ENCODE peak calls at places on chromosomes 11 and 22, in eight cellular contexts. One of them, this sample, is unnamed.

GRCh38 chr11:128310005-128310404 is 277.4 kb downstream of the ETS1 start:
- ATAC-seq in right cardiac atrium: no peak
- ATAC-seq in sciatic nerve: no peak
- ATAC-seq in activated naive CD4-positive, alpha-beta T cell treated with anti-CD3 and anti-CD28 coated beads, Interleukin-2, amount 50 U/mL, for 72 hours: no peak
- ATAC-seq in IMR-90: no peak
- ATAC-seq in activated naive CD8-positive, alpha-beta T cell treated with anti-CD3 and anti-CD28 coated beads, Interleukin-2, amount 50 U/mL, for 24 hours: no peak
- ATAC-seq in right lobe of liver: no peak
- ATAC-seq in gastrocnemius medialis: no peak
- ATAC-seq in this sample: no peak

GRCh38 chr22:38965614-38966378 is 8.4 kb downstream of the APOBEC3A start:
- ATAC-seq in right cardiac atrium: no peak
- ATAC-seq in sciatic nerve: no peak
- ATAC-seq in activated naive CD4-positive, alpha-beta T cell treated with anti-CD3 and anti-CD28 coated beads, Interleukin-2, amount 50 U/mL, for 72 hours: no peak
- ATAC-seq in IMR-90: no peak
- ATAC-seq in activated naive CD8-positive, alpha-beta T cell treated with anti-CD3 and anti-CD28 coated beads, Interleukin-2, amount 50 U/mL, for 24 hours: no peak
- ATAC-seq in right lobe of liver: no peak
- ATAC-seq in gastrocnemius medialis: no peak
- ATAC-seq in this sample: no peak

GRCh38 chr11:62608776-62609175 is 3.8 kb downstream of the EML3 start:
- ATAC-seq in right cardiac atrium: no peak
- ATAC-seq in sciatic nerve: no peak
- ATAC-seq in activated naive CD4-positive, alpha-beta T cell treated with anti-CD3 and anti-CD28 coated beads, Interleukin-2, amount 50 U/mL, for 72 hours: no peak
- ATAC-seq in IMR-90: no peak
- ATAC-seq in activated naive CD8-positive, alpha-beta T cell treated with anti-CD3 and anti-CD28 coated beads, Interleukin-2, amount 50 U/mL, for 24 hours: no peak
- ATAC-seq in right lobe of liver: no peak
- ATAC-seq in gastrocnemius medialis: no peak
- ATAC-seq in this sample: no peak

GRCh38 chr11:133133053-133133452 is 399.2 kb downstream of the OPCML start:
- ATAC-seq in right cardiac atrium: no peak
- ATAC-seq in sciatic nerve: no peak
- ATAC-seq in activated naive CD4-positive, alpha-beta T cell treated with anti-CD3 and anti-CD28 coated beads, Interleukin-2, amount 50 U/mL, for 72 hours: no peak
- ATAC-seq in IMR-90: no peak
- ATAC-seq in activated naive CD8-positive, alpha-beta T cell treated with anti-CD3 and anti-CD28 coated beads, Interleukin-2, amount 50 U/mL, for 24 hours: no peak
- ATAC-seq in right lobe of liver: no peak
- ATAC-seq in gastrocnemius medialis: no peak
- ATAC-seq in this sample: no peak

GRCh38 chr11:4368286-4368685 is at the start of gene OR52B4:
- ATAC-seq in right cardiac atrium: no peak
- ATAC-seq in sciatic nerve: no peak
- ATAC-seq in activated naive CD4-positive, alpha-beta T cell treated with anti-CD3 and anti-CD28 coated beads, Interleukin-2, amount 50 U/mL, for 72 hours: no peak
- ATAC-seq in IMR-90: no peak
- ATAC-seq in activated naive CD8-positive, alpha-beta T cell treated with anti-CD3 and anti-CD28 coated beads, Interleukin-2, amount 50 U/mL, for 24 hours: no peak
- ATAC-seq in right lobe of liver: no peak
- ATAC-seq in gastrocnemius medialis: no peak
- ATAC-seq in this sample: no peak

GRCh38 chr11:67558084-67558772 is 25.4 kb upstream of the GSTP1 start:
- ATAC-seq in right cardiac atrium: peak
- ATAC-seq in sciatic nerve: peak
- ATAC-seq in activated naive CD4-positive, alpha-beta T cell treated with anti-CD3 and anti-CD28 coated beads, Interleukin-2, amount 50 U/mL, for 72 hours: no peak
- ATAC-seq in IMR-90: no peak
- ATAC-seq in activated naive CD8-positive, alpha-beta T cell treated with anti-CD3 and anti-CD28 coated beads, Interleukin-2, amount 50 U/mL, for 24 hours: no peak
- ATAC-seq in right lobe of liver: no peak
- ATAC-seq in gastrocnemius medialis: no peak
- ATAC-seq in this sample: no peak

GRCh38 chr11:33635161-33635560 is 65.5 kb downstream of the C11orf91 start:
- ATAC-seq in right cardiac atrium: peak
- ATAC-seq in sciatic nerve: peak
- ATAC-seq in activated naive CD4-positive, alpha-beta T cell treated with anti-CD3 and anti-CD28 coated beads, Interleukin-2, amount 50 U/mL, for 72 hours: no peak
- ATAC-seq in IMR-90: no peak
- ATAC-seq in activated naive CD8-positive, alpha-beta T cell treated with anti-CD3 and anti-CD28 coated beads, Interleukin-2, amount 50 U/mL, for 24 hours: no peak
- ATAC-seq in right lobe of liver: no peak
- ATAC-seq in gastrocnemius medialis: peak
- ATAC-seq in this sample: no peak

GRCh38 chr11:102926946-102927623 is 28.4 kb downstream of the MMP13 start:
- ATAC-seq in right cardiac atrium: no peak
- ATAC-seq in sciatic nerve: no peak
- ATAC-seq in activated naive CD4-positive, alpha-beta T cell treated with anti-CD3 and anti-CD28 coated beads, Interleukin-2, amount 50 U/mL, for 72 hours: no peak
- ATAC-seq in IMR-90: no peak
- ATAC-seq in activated naive CD8-positive, alpha-beta T cell treated with anti-CD3 and anti-CD28 coated beads, Interleukin-2, amount 50 U/mL, for 24 hours: no peak
- ATAC-seq in right lobe of liver: no peak
- ATAC-seq in gastrocnemius medialis: no peak
- ATAC-seq in this sample: no peak

GRCh38 chr11:12434255-12434654 is 56.9 kb downstream of the PARVA start:
- ATAC-seq in right cardiac atrium: no peak
- ATAC-seq in sciatic nerve: peak
- ATAC-seq in activated naive CD4-positive, alpha-beta T cell treated with anti-CD3 and anti-CD28 coated beads, Interleukin-2, amount 50 U/mL, for 72 hours: no peak
- ATAC-seq in IMR-90: peak
- ATAC-seq in activated naive CD8-positive, alpha-beta T cell treated with anti-CD3 and anti-CD28 coated beads, Interleukin-2, amount 50 U/mL, for 24 hours: no peak
- ATAC-seq in right lobe of liver: no peak
- ATAC-seq in gastrocnemius medialis: peak
- ATAC-seq in this sample: no peak

GRCh38 chr11:74534216-74534615 is 40.7 kb upstream of the LIPT2 start:
- ATAC-seq in right cardiac atrium: no peak
- ATAC-seq in sciatic nerve: no peak
- ATAC-seq in activated naive CD4-positive, alpha-beta T cell treated with anti-CD3 and anti-CD28 coated beads, Interleukin-2, amount 50 U/mL, for 72 hours: no peak
- ATAC-seq in IMR-90: no peak
- ATAC-seq in activated naive CD8-positive, alpha-beta T cell treated with anti-CD3 and anti-CD28 coated beads, Interleukin-2, amount 50 U/mL, for 24 hours: no peak
- ATAC-seq in right lobe of liver: no peak
- ATAC-seq in gastrocnemius medialis: no peak
- ATAC-seq in this sample: no peak

GRCh38 chr22:45757936-45758335 is 86.3 kb downstream of the ATXN10 start:
- ATAC-seq in right cardiac atrium: peak
- ATAC-seq in sciatic nerve: no peak
- ATAC-seq in activated naive CD4-positive, alpha-beta T cell treated with anti-CD3 and anti-CD28 coated beads, Interleukin-2, amount 50 U/mL, for 72 hours: no peak
- ATAC-seq in IMR-90: no peak
- ATAC-seq in activated naive CD8-positive, alpha-beta T cell treated with anti-CD3 and anti-CD28 coated beads, Interleukin-2, amount 50 U/mL, for 24 hours: no peak
- ATAC-seq in right lobe of liver: no peak
- ATAC-seq in gastrocnemius medialis: no peak
- ATAC-seq in this sample: no peak

GRCh38 chr11:64260147-64260708 is 8.9 kb downstream of the PLCB3 start:
- ATAC-seq in right cardiac atrium: no peak
- ATAC-seq in sciatic nerve: no peak
- ATAC-seq in activated naive CD4-positive, alpha-beta T cell treated with anti-CD3 and anti-CD28 coated beads, Interleukin-2, amount 50 U/mL, for 72 hours: no peak
- ATAC-seq in IMR-90: no peak
- ATAC-seq in activated naive CD8-positive, alpha-beta T cell treated with anti-CD3 and anti-CD28 coated beads, Interleukin-2, amount 50 U/mL, for 24 hours: peak
- ATAC-seq in right lobe of liver: no peak
- ATAC-seq in gastrocnemius medialis: no peak
- ATAC-seq in this sample: peak

GRCh38 chr11:134750619-134751018 is 338.6 kb upstream of the B3GAT1 start:
- ATAC-seq in right cardiac atrium: no peak
- ATAC-seq in sciatic nerve: no peak
- ATAC-seq in activated naive CD4-positive, alpha-beta T cell treated with anti-CD3 and anti-CD28 coated beads, Interleukin-2, amount 50 U/mL, for 72 hours: no peak
- ATAC-seq in IMR-90: no peak
- ATAC-seq in activated naive CD8-positive, alpha-beta T cell treated with anti-CD3 and anti-CD28 coated beads, Interleukin-2, amount 50 U/mL, for 24 hours: no peak
- ATAC-seq in right lobe of liver: no peak
- ATAC-seq in gastrocnemius medialis: no peak
- ATAC-seq in this sample: no peak

GRCh38 chr11:104731890-104732289 is 166.4 kb downstream of the CASP12 start:
- ATAC-seq in right cardiac atrium: no peak
- ATAC-seq in sciatic nerve: no peak
- ATAC-seq in activated naive CD4-positive, alpha-beta T cell treated with anti-CD3 and anti-CD28 coated beads, Interleukin-2, amount 50 U/mL, for 72 hours: peak
- ATAC-seq in IMR-90: no peak
- ATAC-seq in activated naive CD8-positive, alpha-beta T cell treated with anti-CD3 and anti-CD28 coated beads, Interleukin-2, amount 50 U/mL, for 24 hours: peak
- ATAC-seq in right lobe of liver: no peak
- ATAC-seq in gastrocnemius medialis: no peak
- ATAC-seq in this sample: peak

GRCh38 chr11:6433998-6434650 is 6.7 kb downstream of the HPX start:
- ATAC-seq in right cardiac atrium: no peak
- ATAC-seq in sciatic nerve: no peak
- ATAC-seq in activated naive CD4-positive, alpha-beta T cell treated with anti-CD3 and anti-CD28 coated beads, Interleukin-2, amount 50 U/mL, for 72 hours: no peak
- ATAC-seq in IMR-90: no peak
- ATAC-seq in activated naive CD8-positive, alpha-beta T cell treated with anti-CD3 and anti-CD28 coated beads, Interleukin-2, amount 50 U/mL, for 24 hours: no peak
- ATAC-seq in right lobe of liver: peak
- ATAC-seq in gastrocnemius medialis: no peak
- ATAC-seq in this sample: no peak

GRCh38 chr11:126604461-126604860 is 249.0 kb downstream of the ST3GAL4 start:
- ATAC-seq in right cardiac atrium: no peak
- ATAC-seq in sciatic nerve: no peak
- ATAC-seq in activated naive CD4-positive, alpha-beta T cell treated with anti-CD3 and anti-CD28 coated beads, Interleukin-2, amount 50 U/mL, for 72 hours: no peak
- ATAC-seq in IMR-90: no peak
- ATAC-seq in activated naive CD8-positive, alpha-beta T cell treated with anti-CD3 and anti-CD28 coated beads, Interleukin-2, amount 50 U/mL, for 24 hours: no peak
- ATAC-seq in right lobe of liver: no peak
- ATAC-seq in gastrocnemius medialis: no peak
- ATAC-seq in this sample: no peak

GRCh38 chr11:64637346-64638016 is 46.5 kb downstream of the SLC22A12 start:
- ATAC-seq in right cardiac atrium: peak
- ATAC-seq in sciatic nerve: no peak
- ATAC-seq in activated naive CD4-positive, alpha-beta T cell treated with anti-CD3 and anti-CD28 coated beads, Interleukin-2, amount 50 U/mL, for 72 hours: no peak
- ATAC-seq in IMR-90: peak
- ATAC-seq in activated naive CD8-positive, alpha-beta T cell treated with anti-CD3 and anti-CD28 coated beads, Interleukin-2, amount 50 U/mL, for 24 hours: no peak
- ATAC-seq in right lobe of liver: no peak
- ATAC-seq in gastrocnemius medialis: no peak
- ATAC-seq in this sample: no peak

GRCh38 chr11:11265994-11266606 is 87.0 kb downstream of the CSNK2A3 start:
- ATAC-seq in right cardiac atrium: peak
- ATAC-seq in sciatic nerve: peak
- ATAC-seq in activated naive CD4-positive, alpha-beta T cell treated with anti-CD3 and anti-CD28 coated beads, Interleukin-2, amount 50 U/mL, for 72 hours: peak
- ATAC-seq in IMR-90: peak
- ATAC-seq in activated naive CD8-positive, alpha-beta T cell treated with anti-CD3 and anti-CD28 coated beads, Interleukin-2, amount 50 U/mL, for 24 hours: no peak
- ATAC-seq in right lobe of liver: peak
- ATAC-seq in gastrocnemius medialis: peak
- ATAC-seq in this sample: peak

GRCh38 chr11:33636104-33636503 is 64.5 kb downstream of the C11orf91 start:
- ATAC-seq in right cardiac atrium: no peak
- ATAC-seq in sciatic nerve: no peak
- ATAC-seq in activated naive CD4-positive, alpha-beta T cell treated with anti-CD3 and anti-CD28 coated beads, Interleukin-2, amount 50 U/mL, for 72 hours: no peak
- ATAC-seq in IMR-90: no peak
- ATAC-seq in activated naive CD8-positive, alpha-beta T cell treated with anti-CD3 and anti-CD28 coated beads, Interleukin-2, amount 50 U/mL, for 24 hours: no peak
- ATAC-seq in right lobe of liver: no peak
- ATAC-seq in gastrocnemius medialis: no peak
- ATAC-seq in this sample: no peak

GRCh38 chr11:90235536-90235935 is 12.7 kb upstream of the CHORDC1 start:
- ATAC-seq in right cardiac atrium: no peak
- ATAC-seq in sciatic nerve: no peak
- ATAC-seq in activated naive CD4-positive, alpha-beta T cell treated with anti-CD3 and anti-CD28 coated beads, Interleukin-2, amount 50 U/mL, for 72 hours: no peak
- ATAC-seq in IMR-90: no peak
- ATAC-seq in activated naive CD8-positive, alpha-beta T cell treated with anti-CD3 and anti-CD28 coated beads, Interleukin-2, amount 50 U/mL, for 24 hours: no peak
- ATAC-seq in right lobe of liver: no peak
- ATAC-seq in gastrocnemius medialis: no peak
- ATAC-seq in this sample: no peak

GRCh38 chr22:35642305-35642741 is 5.9 kb upstream of the APOL6 start:
- ATAC-seq in right cardiac atrium: no peak
- ATAC-seq in sciatic nerve: no peak
- ATAC-seq in activated naive CD4-positive, alpha-beta T cell treated with anti-CD3 and anti-CD28 coated beads, Interleukin-2, amount 50 U/mL, for 72 hours: no peak
- ATAC-seq in IMR-90: no peak
- ATAC-seq in activated naive CD8-positive, alpha-beta T cell treated with anti-CD3 and anti-CD28 coated beads, Interleukin-2, amount 50 U/mL, for 24 hours: no peak
- ATAC-seq in right lobe of liver: peak
- ATAC-seq in gastrocnemius medialis: no peak
- ATAC-seq in this sample: no peak

GRCh38 chr11:67253872-67254624 is 12.2 kb upstream of the GRK2 start:
- ATAC-seq in right cardiac atrium: no peak
- ATAC-seq in sciatic nerve: peak
- ATAC-seq in activated naive CD4-positive, alpha-beta T cell treated with anti-CD3 and anti-CD28 coated beads, Interleukin-2, amount 50 U/mL, for 72 hours: peak
- ATAC-seq in IMR-90: no peak
- ATAC-seq in activated naive CD8-positive, alpha-beta T cell treated with anti-CD3 and anti-CD28 coated beads, Interleukin-2, amount 50 U/mL, for 24 hours: peak
- ATAC-seq in right lobe of liver: no peak
- ATAC-seq in gastrocnemius medialis: no peak
- ATAC-seq in this sample: no peak

GRCh38 chr11:17473071-17473744 is 3.4 kb downstream of the ABCC8 start:
- ATAC-seq in right cardiac atrium: no peak
- ATAC-seq in sciatic nerve: no peak
- ATAC-seq in activated naive CD4-positive, alpha-beta T cell treated with anti-CD3 and anti-CD28 coated beads, Interleukin-2, amount 50 U/mL, for 72 hours: no peak
- ATAC-seq in IMR-90: peak
- ATAC-seq in activated naive CD8-positive, alpha-beta T cell treated with anti-CD3 and anti-CD28 coated beads, Interleukin-2, amount 50 U/mL, for 24 hours: no peak
- ATAC-seq in right lobe of liver: peak
- ATAC-seq in gastrocnemius medialis: no peak
- ATAC-seq in this sample: no peak

GRCh38 chr11:121459413-121460041 is 6.8 kb upstream of the SORL1-AS1 start:
- ATAC-seq in right cardiac atrium: no peak
- ATAC-seq in sciatic nerve: no peak
- ATAC-seq in activated naive CD4-positive, alpha-beta T cell treated with anti-CD3 and anti-CD28 coated beads, Interleukin-2, amount 50 U/mL, for 72 hours: no peak
- ATAC-seq in IMR-90: no peak
- ATAC-seq in activated naive CD8-positive, alpha-beta T cell treated with anti-CD3 and anti-CD28 coated beads, Interleukin-2, amount 50 U/mL, for 24 hours: no peak
- ATAC-seq in right lobe of liver: peak
- ATAC-seq in gastrocnemius medialis: no peak
- ATAC-seq in this sample: no peak

GRCh38 chr22:37163618-37164534 is 14.2 kb upstream of the IL2RB start:
- ATAC-seq in right cardiac atrium: no peak
- ATAC-seq in sciatic nerve: no peak
- ATAC-seq in activated naive CD4-positive, alpha-beta T cell treated with anti-CD3 and anti-CD28 coated beads, Interleukin-2, amount 50 U/mL, for 72 hours: peak
- ATAC-seq in IMR-90: no peak
- ATAC-seq in activated naive CD8-positive, alpha-beta T cell treated with anti-CD3 and anti-CD28 coated beads, Interleukin-2, amount 50 U/mL, for 24 hours: peak
- ATAC-seq in right lobe of liver: no peak
- ATAC-seq in gastrocnemius medialis: no peak
- ATAC-seq in this sample: peak

GRCh38 chr22:45341503-45341902 is 31.8 kb downstream of the FAM118A start:
- ATAC-seq in right cardiac atrium: peak
- ATAC-seq in sciatic nerve: peak
- ATAC-seq in activated naive CD4-positive, alpha-beta T cell treated with anti-CD3 and anti-CD28 coated beads, Interleukin-2, amount 50 U/mL, for 72 hours: peak
- ATAC-seq in IMR-90: no peak
- ATAC-seq in activated naive CD8-positive, alpha-beta T cell treated with anti-CD3 and anti-CD28 coated beads, Interleukin-2, amount 50 U/mL, for 24 hours: peak
- ATAC-seq in right lobe of liver: peak
- ATAC-seq in gastrocnemius medialis: no peak
- ATAC-seq in this sample: peak

GRCh38 chr22:33921576-33922181 is 1.4 kb upstream of the LARGE1 start:
- ATAC-seq in right cardiac atrium: peak
- ATAC-seq in sciatic nerve: peak
- ATAC-seq in activated naive CD4-positive, alpha-beta T cell treated with anti-CD3 and anti-CD28 coated beads, Interleukin-2, amount 50 U/mL, for 72 hours: no peak
- ATAC-seq in IMR-90: peak
- ATAC-seq in activated naive CD8-positive, alpha-beta T cell treated with anti-CD3 and anti-CD28 coated beads, Interleukin-2, amount 50 U/mL, for 24 hours: no peak
- ATAC-seq in right lobe of liver: peak
- ATAC-seq in gastrocnemius medialis: peak
- ATAC-seq in this sample: no peak

GRCh38 chr11:1541474-1542204 is 30.4 kb downstream of the DUSP8 start:
- ATAC-seq in right cardiac atrium: no peak
- ATAC-seq in sciatic nerve: peak
- ATAC-seq in activated naive CD4-positive, alpha-beta T cell treated with anti-CD3 and anti-CD28 coated beads, Interleukin-2, amount 50 U/mL, for 72 hours: no peak
- ATAC-seq in IMR-90: no peak
- ATAC-seq in activated naive CD8-positive, alpha-beta T cell treated with anti-CD3 and anti-CD28 coated beads, Interleukin-2, amount 50 U/mL, for 24 hours: peak
- ATAC-seq in right lobe of liver: no peak
- ATAC-seq in gastrocnemius medialis: no peak
- ATAC-seq in this sample: no peak

GRCh38 chr11:121348220-121348875 is 55.8 kb downstream of the SC5D start:
- ATAC-seq in right cardiac atrium: no peak
- ATAC-seq in sciatic nerve: no peak
- ATAC-seq in activated naive CD4-positive, alpha-beta T cell treated with anti-CD3 and anti-CD28 coated beads, Interleukin-2, amount 50 U/mL, for 72 hours: no peak
- ATAC-seq in IMR-90: no peak
- ATAC-seq in activated naive CD8-positive, alpha-beta T cell treated with anti-CD3 and anti-CD28 coated beads, Interleukin-2, amount 50 U/mL, for 24 hours: no peak
- ATAC-seq in right lobe of liver: peak
- ATAC-seq in gastrocnemius medialis: no peak
- ATAC-seq in this sample: no peak

GRCh38 chr22:25475554-25476022 is 88.9 kb upstream of the GRK3 start:
- ATAC-seq in right cardiac atrium: peak
- ATAC-seq in sciatic nerve: peak
- ATAC-seq in activated naive CD4-positive, alpha-beta T cell treated with anti-CD3 and anti-CD28 coated beads, Interleukin-2, amount 50 U/mL, for 72 hours: peak
- ATAC-seq in IMR-90: peak
- ATAC-seq in activated naive CD8-positive, alpha-beta T cell treated with anti-CD3 and anti-CD28 coated beads, Interleukin-2, amount 50 U/mL, for 24 hours: peak
- ATAC-seq in right lobe of liver: no peak
- ATAC-seq in gastrocnemius medialis: no peak
- ATAC-seq in this sample: peak

GRCh38 chr11:102637731-102638130 is 12.6 kb upstream of the MMP20 start:
- ATAC-seq in right cardiac atrium: no peak
- ATAC-seq in sciatic nerve: no peak
- ATAC-seq in activated naive CD4-positive, alpha-beta T cell treated with anti-CD3 and anti-CD28 coated beads, Interleukin-2, amount 50 U/mL, for 72 hours: no peak
- ATAC-seq in IMR-90: no peak
- ATAC-seq in activated naive CD8-positive, alpha-beta T cell treated with anti-CD3 and anti-CD28 coated beads, Interleukin-2, amount 50 U/mL, for 24 hours: no peak
- ATAC-seq in right lobe of liver: peak
- ATAC-seq in gastrocnemius medialis: no peak
- ATAC-seq in this sample: no peak

GRCh38 chr22:50262973-50263617 is 1.6 kb upstream of the MAPK12 start:
- ATAC-seq in right cardiac atrium: no peak
- ATAC-seq in sciatic nerve: no peak
- ATAC-seq in activated naive CD4-positive, alpha-beta T cell treated with anti-CD3 and anti-CD28 coated beads, Interleukin-2, amount 50 U/mL, for 72 hours: no peak
- ATAC-seq in IMR-90: no peak
- ATAC-seq in activated naive CD8-positive, alpha-beta T cell treated with anti-CD3 and anti-CD28 coated beads, Interleukin-2, amount 50 U/mL, for 24 hours: no peak
- ATAC-seq in right lobe of liver: no peak
- ATAC-seq in gastrocnemius medialis: no peak
- ATAC-seq in this sample: no peak

GRCh38 chr11:119432484-119433368 is 9.8 kb upstream of the THY1 start:
- ATAC-seq in right cardiac atrium: peak
- ATAC-seq in sciatic nerve: peak
- ATAC-seq in activated naive CD4-positive, alpha-beta T cell treated with anti-CD3 and anti-CD28 coated beads, Interleukin-2, amount 50 U/mL, for 72 hours: no peak
- ATAC-seq in IMR-90: peak
- ATAC-seq in activated naive CD8-positive, alpha-beta T cell treated with anti-CD3 and anti-CD28 coated beads, Interleukin-2, amount 50 U/mL, for 24 hours: no peak
- ATAC-seq in right lobe of liver: peak
- ATAC-seq in gastrocnemius medialis: peak
- ATAC-seq in this sample: no peak

This sample was measured in activated T-helper 17 cell treated with anti-CD3 and anti-CD28 coated beads, Interleukin-2, amount 50 U/mL, for 72 hours.